ENCODE peak calls at places on chromosomes 4 and X, in seven cellular contexts. I is suprapubic skin, V is transverse colon, Z is K562, A is SK-N-SH, G is breast epithelium, M is spleen. K is an unnamed sample.

GRCh38 chr4:159290321-159291030 is 187.6 kb downstream of the RAPGEF2 start:
- DNase-seq in G (no peak), Z (no peak), M (no peak), V (no peak), A (no peak), I (no peak), K (no peak)

GRCh38 chr4:8048856-8049686 is 109.4 kb upstream of the AFAP1 start:
- DNase-seq in I (no peak), Z (no peak), M (no peak), G (no peak), A (no peak), V (no peak), K (no peak)

GRCh38 chr4:65508169-65508568 is 162.1 kb downstream of the EPHA5 start:
- DNase-seq in Z (no peak), M (no peak), A (no peak), V (no peak), I (no peak), G (no peak), K (no peak)

GRCh38 chrX:40544343-40545250 is 36.2 kb upstream of the ATP6AP2 start:
- DNase-seq in Z (peak), V (no peak), G (no peak), A (peak), I (no peak), M (no peak), K (no peak)

GRCh38 chrX:44651347-44651746 is 108.7 kb upstream of the FUNDC1 start:
- DNase-seq in I (no peak), A (peak), V (no peak), Z (no peak), M (no peak), G (no peak), K (no peak)

GRCh38 chr4:74016068-74016467 is 17.6 kb upstream of the CXCL5 start:
- DNase-seq in M (no peak), G (no peak), Z (no peak), V (no peak), I (no peak), A (no peak), K (no peak)

GRCh38 chrX:120200851-120201250 is 42.4 kb downstream of the RHOXF2 start:
- DNase-seq in A (no peak), V (no peak), M (no peak), Z (no peak), G (no peak), I (no peak), K (peak)

GRCh38 chr4:132063829-132064228 is 1085.3 kb upstream of the PCDH10 start:
- DNase-seq in G (no peak), M (no peak), V (no peak), I (no peak), A (peak), Z (no peak), K (no peak)

GRCh38 chr4:90118547-90119211 is 8.5 kb upstream of the CCSER1 start:
- DNase-seq in G (no peak), V (no peak), M (no peak), I (no peak), A (no peak), Z (no peak), K (no peak)

GRCh38 chr4:180953572-180953971 is 1289.6 kb upstream of the TENM3 start:
- DNase-seq in G (no peak), Z (no peak), M (no peak), A (no peak), I (no peak), V (no peak), K (no peak)

GRCh38 chr4:150250293-150250997 is 172.2 kb downstream of the DCLK2 start:
- DNase-seq in G (no peak), A (no peak), V (no peak), I (no peak), M (no peak), Z (no peak), K (no peak)

GRCh38 chr4:6733358-6734164 is 17.6 kb downstream of the BLOC1S4 start:
- DNase-seq in V (no peak), Z (peak), M (no peak), I (no peak), G (no peak), A (peak), K (no peak)

GRCh38 chr4:30950737-30951136 is 230.6 kb downstream of the PCDH7 start:
- DNase-seq in G (no peak), A (no peak), M (no peak), Z (no peak), V (no peak), I (no peak), K (no peak)

GRCh38 chrX:130020661-130021324 is 38.4 kb downstream of the BCORL1 start:
- DNase-seq in Z (no peak), M (peak), I (no peak), A (no peak), G (no peak), V (no peak), K (no peak)

DNA sequence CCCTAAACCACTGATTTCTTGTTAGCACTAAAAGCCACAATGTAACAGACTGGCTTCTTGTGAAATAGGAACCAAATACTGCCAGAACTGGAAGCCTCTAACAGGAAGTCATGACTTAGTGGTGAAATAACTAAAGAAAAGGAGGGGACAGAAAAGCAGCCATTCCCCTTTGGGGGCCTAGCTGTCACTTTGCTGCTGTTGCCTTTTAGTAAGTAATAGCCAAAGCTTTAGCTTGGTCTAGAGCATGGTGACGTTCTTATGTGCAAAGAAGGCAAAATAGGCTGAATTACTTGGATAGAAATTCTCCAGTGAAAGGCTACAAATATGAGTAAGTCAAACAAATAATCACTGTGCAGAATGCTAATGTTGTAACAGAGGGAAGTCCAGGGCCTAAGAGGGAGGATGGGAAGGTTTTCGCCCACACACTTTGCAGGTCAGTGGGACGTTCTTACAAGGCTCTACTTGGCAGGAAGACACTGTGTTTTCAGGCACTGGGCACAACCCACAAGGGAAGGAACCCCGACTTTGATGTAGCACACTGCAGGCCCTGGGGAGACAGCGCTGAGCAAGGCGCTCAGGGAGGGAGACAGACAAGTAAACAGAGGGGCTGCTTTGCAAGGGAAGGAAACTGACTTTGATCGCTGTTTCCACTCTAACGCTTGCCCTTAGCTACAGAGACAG is 16.6 kb downstream of the GAB3 start:
- DNase-seq in V (peak), A (no peak), M (peak), Z (no peak), G (peak), I (no peak), K (no peak)
- TF ChIP-seq POLR2AphosphoS5 in V (no peak), A (no peak), M (peak), Z (no peak), G (no peak), I (no peak), K (no peak)

GRCh38 chrX:13898084-13898483 is 81.2 kb upstream of the GPM6B start:
- DNase-seq in Z (no peak), G (no peak), A (peak), M (no peak), V (no peak), I (no peak), K (no peak)
- TF ChIP-seq CTCF in Z (peak), G (no peak), A (peak), M (no peak), V (no peak), I (no peak), K (no peak)

GRCh38 chr4:111979921-111980320 is 165.3 kb upstream of the FAM241A start:
- DNase-seq in V (no peak), Z (no peak), G (no peak), M (no peak), A (no peak), I (no peak), K (no peak)
- TF ChIP-seq POLR2AphosphoS5 in V (no peak), Z (no peak), G (no peak), M (no peak), A (no peak), I (no peak), K (no peak)

GRCh38 chr4:4334798-4335520 is 44.9 kb downstream of the ZBTB49 start:
- DNase-seq in M (peak), G (peak), V (peak), I (no peak), Z (peak), A (peak), K (no peak)
- TF ChIP-seq CTCF in M (peak), G (peak), V (peak), I (peak), Z (peak), A (peak), K (no peak)

K was measured in vagina.